ENCODE peak calls at places on chromosomes 6 and 20, in six cellular contexts. Y, N, U, D, M and C are unnamed samples.

GRCh38 chr6:156781882-156782631 is 4.9 kb downstream of the ARID1B start:
- DNase-seq in Y (no peak), N (no peak), U (no peak), D (no peak), M (no peak), C (no peak)

GRCh38 chr6:146985111-146985510 is 219.1 kb upstream of the STXBP5 start:
- DNase-seq in Y (no peak), N (no peak), U (no peak), D (no peak), M (no peak), C (no peak)

GRCh38 chr6:28776269-28777146 is 147.3 kb downstream of the TRIM27 start:
- DNase-seq in Y (no peak), N (no peak), U (no peak), D (no peak), M (no peak), C (no peak)

GRCh38 chr6:88520445-88520844 is 354.3 kb upstream of the CNR1 start:
- DNase-seq in Y (no peak), N (no peak), U (no peak), D (no peak), M (no peak), C (no peak)

GRCh38 chr20:49572857-49573256 is 4.9 kb upstream of the PTGIS start:
- DNase-seq in Y (no peak), N (no peak), U (no peak), D (no peak), M (no peak), C (no peak)

GRCh38 chr6:27157461-27158315 is 89.8 kb upstream of the PRSS16 start:
- DNase-seq in Y (peak; percentile 44), N (no peak), U (peak; percentile 67), D (peak; percentile 82), M (peak; percentile 70), C (no peak)

GRCh38 chr20:16428112-16428511 is 145.1 kb downstream of the KIF16B start:
- DNase-seq in Y (no peak), N (no peak), U (no peak), D (no peak), M (no peak), C (no peak)

GRCh38 chr6:128599036-128599435 is 78.6 kb upstream of the PTPRK start:
- DNase-seq in Y (no peak), N (no peak), U (no peak), D (no peak), M (no peak), C (no peak)

GRCh38 chr6:12288844-12289654 is 1.1 kb upstream of the EDN1 start:
- DNase-seq in Y (no peak), N (no peak), U (no peak), D (no peak), M (peak; percentile 80), C (no peak)